ENCODE peak calls at places on chromosomes 4 and X, in nine cellular contexts. R is SK-N-SH; A is GM23338; Q is upper lobe of right lung; C is aorta; D is transverse colon; H is GM23248; P is esophagus squamous epithelium; S is effector memory CD4-positive, alpha-beta T cell. O is an unnamed sample.

GRCh38 chr4:16573744-16574143 is 324.7 kb downstream of the LDB2 start:
- DNase-seq in R (no peak), A (no peak), Q (no peak), C (no peak), D (no peak), H (peak; percentile 91), P (no peak), S (no peak), O (no peak)

GRCh38 chrX:38636949-38637819 is 75.8 kb downstream of the TSPAN7 start:
- DNase-seq in R (no peak), A (no peak), Q (no peak), C (no peak), D (no peak), H (no peak), P (no peak), S (no peak), O (no peak)

GRCh38 chrX:7286461-7286860 is 138.5 kb upstream of the PUDP start:
- DNase-seq in R (no peak), A (no peak), Q (no peak), C (no peak), D (no peak), H (no peak), P (no peak), S (no peak), O (no peak)

GRCh38 chr4:173411106-173411703 is 12.3 kb upstream of the SCRG1 start:
- DNase-seq in R (no peak), A (no peak), Q (no peak), C (no peak), D (no peak), H (no peak), P (no peak), S (no peak), O (no peak)

GRCh38 chrX:87583679-87584078 is 66.1 kb downstream of the KLHL4 start:
- DNase-seq in R (peak; percentile 2), A (peak; percentile 72), Q (no peak), C (no peak), D (no peak), H (peak; percentile 0), P (no peak), S (no peak), O (peak; percentile 28)

GRCh38 chr4:23006756-23007155 is 314.0 kb downstream of the GBA3 start:
- DNase-seq in R (no peak), A (no peak), Q (no peak), C (no peak), D (no peak), H (peak; percentile 60), P (no peak), S (no peak), O (no peak)

GRCh38 chrX:127490000-127490399 is 562.2 kb downstream of the ACTRT1 start:
- DNase-seq in R (no peak), A (no peak), Q (no peak), C (no peak), D (no peak), H (no peak), P (no peak), S (no peak), O (no peak)

GRCh38 chrX:15497865-15498264 is 2.7 kb upstream of the BMX start:
- DNase-seq in R (peak; percentile 72), A (peak; percentile 64), Q (no peak), C (no peak), D (peak; percentile 56), H (peak; percentile 36), P (no peak), S (peak; percentile 12), O (peak; percentile 57)

GRCh38 chr4:168408620-168409019 is 71.7 kb downstream of the DDX60L start:
- DNase-seq in R (peak; percentile 42), A (no peak), Q (no peak), C (no peak), D (peak; percentile 53), H (peak; percentile 94), P (no peak), S (no peak), O (no peak)

GRCh38 chr4:147596377-147596776 is 20.8 kb upstream of the TMEM184C start:
- DNase-seq in R (no peak), A (no peak), Q (no peak), C (no peak), D (no peak), H (peak; percentile 28), P (no peak), S (no peak), O (no peak)

GRCh38 chrX:68416592-68416991 is 16.7 kb downstream of the OPHN1 start:
- DNase-seq in R (no peak), A (no peak), Q (no peak), C (no peak), D (no peak), H (peak; percentile 40), P (no peak), S (no peak), O (no peak)

GRCh38 chr4:142095886-142096605 is 459.7 kb downstream of the IL15 start:
- DNase-seq in R (no peak), A (no peak), Q (no peak), C (no peak), D (no peak), H (peak; percentile 99), P (no peak), S (no peak), O (no peak)

GRCh38 chrX:868248-868647 is 237.7 kb downstream of the SHOX start:
- DNase-seq in R (no peak), A (no peak), Q (no peak), C (no peak), D (no peak), H (no peak), P (no peak), S (no peak), O (no peak)

GRCh38 chr4:146545102-146545501 is 23.4 kb upstream of the SLC10A7 start:
- DNase-seq in R (peak; percentile 9), A (peak; percentile 79), Q (no peak), C (no peak), D (no peak), H (peak; percentile 57), P (no peak), S (no peak), O (peak; percentile 30)

GRCh38 chr4:160831165-160831922 is 1332.5 kb downstream of the FSTL5 start:
- DNase-seq in R (no peak), A (no peak), Q (no peak), C (no peak), D (no peak), H (no peak), P (no peak), S (no peak), O (no peak)

GRCh38 chrX:155768036-155768769 is 112.9 kb upstream of the VAMP7 start:
- DNase-seq in R (peak; percentile 14), A (no peak), Q (no peak), C (peak; percentile 58), D (no peak), H (peak; percentile 59), P (no peak), S (no peak), O (peak; percentile 13)

DNA sequence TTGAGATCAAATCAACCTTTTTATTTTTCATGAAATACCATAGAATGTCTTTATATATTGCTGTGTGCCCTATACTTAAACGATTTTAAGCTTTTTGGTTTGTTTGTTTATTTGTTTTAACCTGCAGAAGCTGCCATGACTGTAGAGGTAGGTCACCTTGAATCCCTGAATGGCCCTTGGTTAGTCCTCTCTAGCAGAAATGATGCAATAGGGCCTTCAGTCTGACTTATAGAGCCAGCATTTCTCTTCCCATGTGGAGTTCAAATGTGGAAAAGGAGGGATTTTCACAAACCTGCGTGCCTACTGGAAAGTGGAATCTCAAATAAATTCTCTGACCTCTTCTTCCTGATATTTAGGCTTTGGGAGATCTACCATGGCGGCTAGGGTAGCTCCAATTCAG is 327.9 kb downstream of the MAPK10 start:
- DNase-seq in R (no peak), A (no peak), Q (no peak), C (no peak), D (no peak), H (peak; percentile 39), P (no peak), S (no peak), O (no peak)
- H3K27ac ChIP-seq in R (peak overlapping the region; percentile 79), A (no peak overlapping the region), Q (no peak overlapping the region), C (peak overlapping the region; percentile 99), D (no peak overlapping the region), H (peak overlapping the region; percentile 94), P (no peak overlapping the region), S (no peak overlapping the region), O (no peak overlapping the region)

GRCh38 chr4:3523146-3523627 is 9.0 kb downstream of the LRPAP1 start:
- DNase-seq in R (no peak), A (no peak), Q (peak; percentile 48), C (peak; percentile 62), D (no peak), H (no peak), P (no peak), S (no peak), O (no peak)

GRCh38 chr4:3525532-3526430 is 6.4 kb downstream of the LRPAP1 start:
- DNase-seq in R (no peak), A (no peak), Q (peak; percentile 52), C (peak; percentile 59), D (no peak), H (no peak), P (no peak), S (no peak), O (no peak)

GRCh38 chr4:3523628-3524221 is 8.5 kb downstream of the LRPAP1 start:
- DNase-seq in R (no peak), A (no peak), Q (peak; percentile 52), C (peak; percentile 60), D (no peak), H (no peak), P (no peak), S (no peak), O (no peak)

GRCh38 chr4:3524920-3525319 is 7.3 kb downstream of the LRPAP1 start:
- DNase-seq in R (no peak), A (no peak), Q (peak; percentile 53), C (peak; percentile 54), D (no peak), H (no peak), P (no peak), S (no peak), O (no peak)

GRCh38 chr4:3524349-3524748 is 7.9 kb downstream of the LRPAP1 start:
- DNase-seq in R (no peak), A (no peak), Q (peak; percentile 52), C (peak; percentile 63), D (no peak), H (no peak), P (no peak), S (no peak), O (no peak)
- H3K36me3 ChIP-seq in R (no peaks in the 10 kb centered on the region), A (peaks cover 17% of the 10 kb centered on the region), Q (peaks cover 69% of the 10 kb centered on the region), C (peaks cover 4% of the 10 kb centered on the region), D (peaks cover 5% of the 10 kb centered on the region), H (no peaks in the 10 kb centered on the region), P (peaks cover 100% of the 10 kb centered on the region), S (peaks cover 54% of the 10 kb centered on the region), O (peaks cover 80% of the 10 kb centered on the region)

DNA sequence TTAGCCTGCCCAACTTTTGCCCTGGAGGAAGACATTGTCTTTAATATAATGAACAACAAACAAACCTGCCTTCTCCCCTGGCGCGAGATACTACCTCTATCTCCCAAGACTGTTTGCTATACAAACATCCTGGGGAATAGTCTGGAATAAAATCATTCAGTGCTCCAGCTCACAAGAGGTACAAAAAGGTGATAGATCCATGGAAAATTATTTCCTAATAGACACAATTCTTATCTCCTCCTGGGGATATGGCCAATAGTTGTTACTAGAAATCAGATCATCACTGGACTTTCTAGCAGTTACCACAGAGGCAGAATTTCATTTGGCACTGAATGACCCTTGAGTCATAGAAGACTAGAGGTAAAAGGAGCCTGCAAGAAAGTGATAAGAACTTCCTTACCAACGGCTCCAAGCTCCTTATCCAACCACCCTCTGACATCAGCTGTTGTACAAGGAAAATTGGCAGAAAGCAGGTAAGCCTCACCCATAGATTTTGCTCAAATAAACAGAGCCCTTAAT is 38.1 kb downstream of the MID1 start:
- DNase-seq in R (no peak), A (no peak), Q (no peak), C (no peak), D (no peak), H (peak; percentile 31), P (no peak), S (no peak), O (no peak)
- H3K27ac ChIP-seq in R (no peak overlapping the region), A (no peak overlapping the region), Q (no peak overlapping the region), C (no peak overlapping the region), D (no peak overlapping the region), H (no peak overlapping the region), P (no peak overlapping the region), S (no peak overlapping the region), O (no peak overlapping the region)

GRCh38 chr4:8609824-8610350 is 17.3 kb downstream of the CPZ start:
- DNase-seq in R (no peak), A (no peak), Q (no peak), C (no peak), D (no peak), H (no peak), P (no peak), S (no peak), O (no peak)
- H3K36me3 ChIP-seq in R (no peaks in the 10 kb centered on the region), A (no peaks in the 10 kb centered on the region), Q (no peaks in the 10 kb centered on the region), C (no peaks in the 10 kb centered on the region), D (no peaks in the 10 kb centered on the region), H (no peaks in the 10 kb centered on the region), P (no peaks in the 10 kb centered on the region), S (no peaks in the 10 kb centered on the region), O (no peaks in the 10 kb centered on the region)

O was measured in WERI-Rb-1.